ENCODE peak calls at places on chromosomes 16 and 17, in four cellular contexts. X is K562, Y is HepG2, R is GM12878. A is an unnamed sample.

GRCh38 chr16:54444851-54445523 is 158.4 kb upstream of the IRX3 start:
- DNase-seq in X (no peak), Y (no peak), R (no peak), A (no peak)

GRCh38 chr17:44911133-44912001 is 3.9 kb downstream of the GFAP start:
- DNase-seq in X (peak), Y (peak), R (no peak), A (peak)

GRCh38 chr16:23359092-23359760 is 57.1 kb downstream of the SCNN1B start:
- DNase-seq in X (no peak), Y (no peak), R (no peak), A (no peak)

GRCh38 chr17:37489197-37490001 is at the start of gene DUSP14:
- DNase-seq in X (peak), Y (peak), R (no peak), A (peak)

GRCh38 chr16:85417156-85417860 is 195.8 kb upstream of the GSE1 start:
- DNase-seq in X (no peak), Y (no peak), R (no peak), A (no peak)

GRCh38 chr17:35087731-35088646 is 24.5 kb upstream of the RFFL start:
- DNase-seq in X (no peak), Y (peak), R (no peak), A (peak)

GRCh38 chr17:58702708-58703107 is 10.3 kb downstream of the RAD51C start:
- DNase-seq in X (no peak), Y (no peak), R (no peak), A (no peak)

GRCh38 chr16:50372611-50373344 is 4.0 kb upstream of the BRD7 start:
- DNase-seq in X (no peak), Y (peak), R (no peak), A (no peak)

GRCh38 chr17:17675925-17676534 is 5.2 kb upstream of the RAI1 start:
- DNase-seq in X (no peak), Y (no peak), R (no peak), A (peak)

GRCh38 chr17:40541060-40541872 is 24.0 kb downstream of the CCR7 start:
- DNase-seq in X (no peak), Y (peak), R (no peak), A (no peak)

GRCh38 chr16:12017583-12017982 is 41.0 kb downstream of the SNX29 start:
- DNase-seq in X (no peak), Y (no peak), R (no peak), A (no peak)

GRCh38 chr17:60139438-60140285 is 10.1 kb upstream of the CA4 start:
- DNase-seq in X (peak), Y (peak), R (no peak), A (peak)

GRCh38 chr17:56898874-56899273 is 15.0 kb downstream of the TRIM25 start:
- DNase-seq in X (peak), Y (no peak), R (no peak), A (no peak)

GRCh38 chr17:927611-928461 is 51.7 kb downstream of the NXN start:
- DNase-seq in X (no peak), Y (no peak), R (no peak), A (no peak)

GRCh38 chr16:85983064-85983463 is 84.1 kb downstream of the IRF8 start:
- DNase-seq in X (no peak), Y (no peak), R (no peak), A (no peak)

GRCh38 chr17:75077490-75078096 is 10.2 kb upstream of the SLC16A5 start:
- DNase-seq in X (no peak), Y (no peak), R (no peak), A (peak)

GRCh38 chr17:39626671-39627169 is at the start of gene PPP1R1B:
- DNase-seq in X (no peak), Y (no peak), R (no peak), A (peak)

GRCh38 chr17:40191237-40192208 is 14.3 kb downstream of the RAPGEFL1 start:
- DNase-seq in X (peak), Y (peak), R (peak), A (peak)

GRCh38 chr17:64148017-64148631 is 18.2 kb upstream of the ERN1 start:
- DNase-seq in X (no peak), Y (peak), R (no peak), A (no peak)

GRCh38 chr16:86799367-86799766 is 221.0 kb downstream of the FOXL1 start:
- DNase-seq in X (no peak), Y (no peak), R (no peak), A (no peak)

GRCh38 chr16:48862087-48862532 is 252.1 kb upstream of the N4BP1 start:
- DNase-seq in X (no peak), Y (no peak), R (no peak), A (peak)

GRCh38 chr16:75764154-75764768 is 38.0 kb upstream of the CPHXL start:
- DNase-seq in X (peak), Y (peak), R (peak), A (peak)

GRCh38 chr17:13003454-13003851 is 14.4 kb downstream of the ELAC2 start:
- DNase-seq in X (no peak), Y (no peak), R (no peak), A (no peak)

GRCh38 chr17:13003927-13004326 is 13.9 kb downstream of the ELAC2 start:
- DNase-seq in X (no peak), Y (no peak), R (no peak), A (no peak)

GRCh38 chr17:13004336-13004735 is 13.5 kb downstream of the ELAC2 start:
- DNase-seq in X (no peak), Y (no peak), R (no peak), A (no peak)

GRCh38 chr17:13001991-13002615 is 15.7 kb downstream of the ELAC2 start:
- DNase-seq in X (no peak), Y (no peak), R (no peak), A (no peak)

GRCh38 chr17:13002761-13003453 is 14.9 kb downstream of the ELAC2 start:
- DNase-seq in X (peak), Y (peak), R (no peak), A (peak)
- TF ChIP-seq NR2C2 in X (no peak), Y (no peak), R (no peak), A (no peak)

GRCh38 chr17:4098516-4099209 is 44.2 kb downstream of the ZZEF1 start:
- DNase-seq in X (no peak), Y (no peak), R (no peak), A (no peak)

GRCh38 chr17:4097165-4097960 is 45.5 kb downstream of the ZZEF1 start:
- DNase-seq in X (peak), Y (no peak), R (no peak), A (no peak)

GRCh38 chr17:4101799-4102405 is 40.9 kb downstream of the ZZEF1 start:
- DNase-seq in X (no peak), Y (no peak), R (no peak), A (no peak)

GRCh38 chr17:4104506-4104905 is 38.3 kb downstream of the ZZEF1 start:
- DNase-seq in X (no peak), Y (no peak), R (no peak), A (no peak)

GRCh38 chr17:4101127-4101798 is 41.6 kb downstream of the ZZEF1 start:
- DNase-seq in X (no peak), Y (no peak), R (peak), A (no peak)
- TF ChIP-seq NR2C2 in X (no peak), Y (no peak), R (no peak), A (no peak)

GRCh38 chr16:22207715-22208360 is 1.8 kb downstream of the EEF2K start:
- DNase-seq in X (no peak), Y (no peak), R (no peak), A (no peak)
- TF ChIP-seq NR2C2 in X (no peak), Y (no peak), R (no peak), A (no peak)

GRCh38 chr17:82241926-82242697 is 13.3 kb downstream of the SLC16A3 start:
- DNase-seq in X (peak), Y (peak), R (no peak), A (no peak)
- TF ChIP-seq NR2C2 in X (peak), Y (no peak), R (no peak), A (no peak)

GRCh38 chr16:1638757-1639156 is 26.6 kb downstream of the CRAMP1 start:
- DNase-seq in X (no peak), Y (no peak), R (no peak), A (no peak)

GRCh38 chr16:1641261-1641660 is 29.1 kb downstream of the CRAMP1 start:
- DNase-seq in X (no peak), Y (no peak), R (no peak), A (no peak)

GRCh38 chr16:1640261-1640956 is 28.2 kb downstream of the CRAMP1 start:
- DNase-seq in X (no peak), Y (no peak), R (no peak), A (no peak)

GRCh38 chr16:1639282-1639681 is 27.1 kb downstream of the CRAMP1 start:
- DNase-seq in X (no peak), Y (peak), R (no peak), A (no peak)

DNA sequence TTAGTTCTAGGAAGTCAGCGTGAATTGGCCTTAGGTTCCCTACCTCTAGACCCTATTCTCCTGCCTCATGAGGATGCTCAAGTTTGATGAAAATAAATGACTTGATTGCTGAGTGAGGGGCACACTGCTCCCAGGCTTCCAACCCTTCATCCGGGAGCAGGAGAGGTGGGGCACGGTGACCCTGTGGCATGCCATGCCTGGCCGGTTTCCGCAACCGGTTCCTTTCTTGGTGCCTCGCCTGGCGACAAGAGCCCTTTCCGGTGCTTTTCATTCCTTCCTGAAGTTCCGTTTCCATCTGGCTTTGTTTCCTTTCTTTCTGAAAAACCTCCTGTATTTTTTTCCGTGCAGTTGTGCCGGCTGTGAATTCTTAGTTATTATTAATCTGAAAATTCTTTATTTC is 27.7 kb downstream of the CRAMP1 start:
- DNase-seq in X (no peak), Y (no peak), R (no peak), A (no peak)
- TF ChIP-seq NR2C2 in X (no peak), Y (no peak), R (no peak), A (no peak)

GRCh38 chr17:65292430-65292829 is 155.3 kb downstream of the RGS9 start:
- DNase-seq in X (no peak), Y (no peak), R (no peak), A (no peak)

GRCh38 chr17:65283704-65284103 is 146.5 kb downstream of the RGS9 start:
- DNase-seq in X (no peak), Y (no peak), R (no peak), A (no peak)

GRCh38 chr17:65290616-65291015 is 153.4 kb downstream of the RGS9 start:
- DNase-seq in X (no peak), Y (no peak), R (no peak), A (no peak)

GRCh38 chr17:65290041-65290440 is 152.9 kb downstream of the RGS9 start:
- DNase-seq in X (no peak), Y (no peak), R (no peak), A (no peak)

DNA sequence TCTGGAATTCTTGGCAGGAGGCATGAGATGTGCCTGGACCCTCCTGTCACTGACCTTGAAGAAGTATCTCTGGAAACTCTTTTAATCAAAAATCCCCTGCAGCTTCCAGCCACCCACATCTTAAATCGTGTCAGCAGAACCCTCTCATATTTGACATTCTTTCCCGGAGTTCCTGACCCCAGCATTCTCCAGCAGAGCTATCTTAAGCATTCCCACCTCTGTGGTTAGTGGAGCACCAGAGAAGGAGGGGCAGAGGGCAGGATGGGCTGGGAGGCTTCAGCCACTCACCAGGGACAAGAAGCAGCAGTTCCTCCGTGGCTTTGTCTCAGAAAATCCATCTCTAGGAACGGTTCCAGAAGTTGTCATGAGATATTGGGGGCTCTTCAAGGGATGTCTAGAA is 149.9 kb downstream of the RGS9 start:
- DNase-seq in X (no peak), Y (no peak), R (no peak), A (no peak)
- TF ChIP-seq NR2C2 in X (no peak), Y (no peak), R (no peak), A (no peak)

GRCh38 chr17:48175692-48176450 is 68.3 kb downstream of the SNX11 start:
- DNase-seq in X (no peak), Y (no peak), R (no peak), A (no peak)
- TF ChIP-seq NR2C2 in X (no peak), Y (no peak), R (no peak), A (no peak)

GRCh38 chr16:57619606-57620315 is 8.7 kb upstream of the ADGRG1 start:
- DNase-seq in X (no peak), Y (peak), R (no peak), A (peak)
- TF ChIP-seq NR2C2 in X (no peak), Y (no peak), R (no peak), A (no peak)